ENCODE peak calls at places on chromosomes 5 and 9, in five cellular contexts. One of them, this sample, is unnamed.

GRCh38 chr5:55481293-55481900 is 53.4 kb downstream of the PLPP1 start:
- DNase-seq in HepG2: no peak
- DNase-seq in GM12878: no peak
- DNase-seq in K562: no peak
- DNase-seq in H1: no peak
- DNase-seq in this sample: no peak

GRCh38 chr5:179191506-179192184 is 131.5 kb downstream of the ZNF354C start:
- DNase-seq in GM12878: no peak
- DNase-seq in HepG2: no peak
- DNase-seq in H1: no peak
- DNase-seq in K562: no peak
- DNase-seq in this sample: no peak

GRCh38 chr9:36584626-36585460 is 12.1 kb downstream of the MELK start:
- DNase-seq in HepG2: no peak
- DNase-seq in H1: no peak
- DNase-seq in GM12878: no peak
- DNase-seq in K562: no peak
- DNase-seq in this sample: no peak

GRCh38 chr5:32403760-32404159 is 40.8 kb downstream of the ZFR start:
- DNase-seq in K562: no peak
- DNase-seq in H1: no peak
- DNase-seq in GM12878: no peak
- DNase-seq in HepG2: no peak
- DNase-seq in this sample: no peak

GRCh38 chr5:16808021-16808420 is 128.1 kb downstream of the MYO10 start:
- DNase-seq in GM12878: no peak
- DNase-seq in K562: no peak
- DNase-seq in HepG2: no peak
- DNase-seq in H1: no peak
- DNase-seq in this sample: no peak

GRCh38 chr9:135083241-135083810 is 4.1 kb upstream of the OLFM1 start:
- DNase-seq in H1: no peak
- DNase-seq in GM12878: no peak
- DNase-seq in HepG2: no peak
- DNase-seq in K562: no peak
- DNase-seq in this sample: no peak

GRCh38 chr5:150514708-150515211 is 6.8 kb downstream of the NDST1 start:
- DNase-seq in K562: no peak
- DNase-seq in HepG2: peak
- DNase-seq in H1: no peak
- DNase-seq in GM12878: no peak
- DNase-seq in this sample: no peak

GRCh38 chr9:18587988-18588387 is 114.0 kb downstream of the ADAMTSL1 start:
- DNase-seq in GM12878: no peak
- DNase-seq in HepG2: no peak
- DNase-seq in K562: no peak
- DNase-seq in H1: no peak
- DNase-seq in this sample: no peak

GRCh38 chr5:174418809-174419522 is 305.4 kb upstream of the MSX2 start:
- DNase-seq in GM12878: no peak
- DNase-seq in K562: no peak
- DNase-seq in H1: no peak
- DNase-seq in HepG2: peak
- DNase-seq in this sample: peak

GRCh38 chr5:174423538-174423937 is 300.8 kb upstream of the MSX2 start:
- DNase-seq in K562: no peak
- DNase-seq in HepG2: no peak
- DNase-seq in H1: no peak
- DNase-seq in GM12878: no peak
- DNase-seq in this sample: no peak

GRCh38 chr5:174421408-174421805 is 303.0 kb upstream of the MSX2 start:
- DNase-seq in H1: no peak
- DNase-seq in K562: no peak
- DNase-seq in HepG2: no peak
- DNase-seq in GM12878: no peak
- DNase-seq in this sample: no peak

GRCh38 chr5:174420651-174421407 is 303.6 kb upstream of the MSX2 start:
- DNase-seq in K562: no peak
- DNase-seq in H1: no peak
- DNase-seq in GM12878: no peak
- DNase-seq in HepG2: no peak
- DNase-seq in this sample: no peak

GRCh38 chr5:174419523-174420132 is 304.8 kb upstream of the MSX2 start:
- DNase-seq in K562: peak
- DNase-seq in HepG2: peak
- DNase-seq in H1: peak
- DNase-seq in GM12878: peak
- DNase-seq in this sample: peak
- H3K4me3 ChIP-seq in K562: no peak
- H3K4me3 ChIP-seq in HepG2: no peak
- H3K4me3 ChIP-seq in H1: peak
- H3K4me3 ChIP-seq in GM12878: no peak
- H3K4me3 ChIP-seq in this sample: peak

GRCh38 chr5:61329729-61330128 is 2.3 kb upstream of the ZSWIM6 start:
- DNase-seq in GM12878: no peak
- DNase-seq in HepG2: peak
- DNase-seq in K562: no peak
- DNase-seq in H1: no peak
- DNase-seq in this sample: no peak

GRCh38 chr5:61330341-61330878 is 1.6 kb upstream of the ZSWIM6 start:
- DNase-seq in K562: peak
- DNase-seq in H1: no peak
- DNase-seq in GM12878: no peak
- DNase-seq in HepG2: peak
- DNase-seq in this sample: no peak

GRCh38 chr5:61331407-61332368 is at the start of gene ZSWIM6:
- DNase-seq in HepG2: peak
- DNase-seq in K562: peak
- DNase-seq in H1: peak
- DNase-seq in GM12878: peak
- DNase-seq in this sample: peak

GRCh38 chr5:61332369-61332745 is 299 bp downstream of the ZSWIM6 start:
- DNase-seq in H1: no peak
- DNase-seq in K562: peak
- DNase-seq in HepG2: no peak
- DNase-seq in GM12878: no peak
- DNase-seq in this sample: no peak

DNA sequence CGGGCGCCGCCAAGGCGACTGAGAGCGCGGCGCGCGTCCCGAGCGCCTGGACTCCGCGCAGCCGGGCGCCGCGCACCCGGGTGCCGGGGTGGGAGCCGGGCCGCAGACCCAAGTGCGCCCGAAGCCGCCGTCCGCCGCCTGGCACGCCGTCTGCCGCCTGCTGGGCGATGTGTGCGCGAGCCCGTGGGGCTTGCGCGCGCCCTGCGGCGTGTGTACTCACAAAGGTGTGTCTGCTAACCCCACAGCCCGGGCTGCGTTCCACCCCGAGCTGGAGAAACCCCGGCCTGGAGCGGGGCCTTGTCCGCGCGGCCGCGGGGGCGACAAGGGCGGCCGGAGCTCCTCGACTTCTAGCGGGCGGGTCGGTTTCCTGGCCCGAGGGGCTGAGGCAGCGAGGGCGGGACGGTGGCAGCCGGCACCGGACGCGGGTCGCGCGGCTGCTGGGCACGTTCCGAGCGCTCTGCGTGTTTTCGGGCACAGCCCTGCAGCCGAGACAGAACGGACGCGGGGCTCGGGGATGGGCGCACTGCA is 1.1 kb upstream of the ZSWIM6 start:
- DNase-seq in HepG2: peak
- DNase-seq in K562: peak
- DNase-seq in GM12878: no peak
- DNase-seq in H1: no peak
- DNase-seq in this sample: no peak
- TF ChIP-seq ATF3 in HepG2: no peak
- TF ChIP-seq ATF3 in K562: no peak
- TF ChIP-seq ATF3 in GM12878: no peak
- TF ChIP-seq ATF3 in H1: no peak
- TF ChIP-seq ATF3 in this sample: no peak

GRCh38 chr5:82045526-82046267 is 73.9 kb downstream of the ATG10 start:
- DNase-seq in GM12878: no peak
- DNase-seq in H1: no peak
- DNase-seq in K562: no peak
- DNase-seq in HepG2: no peak
- DNase-seq in this sample: no peak
- TF ChIP-seq MAX in GM12878: no peak
- TF ChIP-seq MAX in H1: no peak
- TF ChIP-seq MAX in K562: no peak
- TF ChIP-seq MAX in HepG2: no peak
- TF ChIP-seq MAX in this sample: no peak

GRCh38 chr5:132257131-132258101 is at the start of gene PDLIM4:
- DNase-seq in K562: peak
- DNase-seq in GM12878: no peak
- DNase-seq in HepG2: no peak
- DNase-seq in H1: no peak
- DNase-seq in this sample: no peak
- H3K4me3 ChIP-seq in K562: peak
- H3K4me3 ChIP-seq in GM12878: no peak
- H3K4me3 ChIP-seq in HepG2: peak
- H3K4me3 ChIP-seq in H1: peak
- H3K4me3 ChIP-seq in this sample: no peak

GRCh38 chr9:126983767-126984166 is 69.2 kb downstream of the RALGPS1 start:
- DNase-seq in GM12878: no peak
- DNase-seq in HepG2: no peak
- DNase-seq in H1: no peak
- DNase-seq in K562: no peak
- DNase-seq in this sample: no peak

GRCh38 chr9:126985870-126986498 is 71.4 kb downstream of the RALGPS1 start:
- DNase-seq in GM12878: peak
- DNase-seq in K562: no peak
- DNase-seq in H1: no peak
- DNase-seq in HepG2: peak
- DNase-seq in this sample: peak

GRCh38 chr9:126988857-126989256 is 74.3 kb downstream of the RALGPS1 start:
- DNase-seq in GM12878: no peak
- DNase-seq in HepG2: no peak
- DNase-seq in H1: no peak
- DNase-seq in K562: no peak
- DNase-seq in this sample: no peak

GRCh38 chr9:126984969-126985368 is 70.4 kb downstream of the RALGPS1 start:
- DNase-seq in H1: no peak
- DNase-seq in K562: no peak
- DNase-seq in GM12878: no peak
- DNase-seq in HepG2: no peak
- DNase-seq in this sample: peak

DNA sequence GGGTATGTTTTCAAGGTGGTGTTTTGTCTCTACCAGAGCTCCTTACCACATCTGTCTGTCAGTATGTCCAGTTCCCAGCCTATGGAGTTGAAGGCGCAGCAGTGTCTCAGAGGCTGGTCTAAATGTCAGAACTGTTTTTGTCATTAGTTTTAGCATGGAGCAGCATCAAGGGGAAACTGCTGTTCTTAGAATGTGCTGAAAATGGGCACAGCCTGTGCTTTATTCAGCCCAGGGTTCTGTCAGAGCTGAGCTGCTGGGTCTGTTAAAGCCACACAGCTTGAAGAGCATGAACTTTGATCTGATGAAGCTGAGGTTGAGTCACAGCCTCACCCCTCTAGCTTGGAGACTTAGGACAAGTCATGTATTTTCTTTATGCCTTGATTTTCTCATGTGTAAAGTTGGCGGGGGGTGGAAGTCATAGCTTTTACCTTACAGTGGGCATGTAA is 71.9 kb downstream of the RALGPS1 start:
- DNase-seq in H1: no peak
- DNase-seq in GM12878: no peak
- DNase-seq in HepG2: peak
- DNase-seq in K562: no peak
- DNase-seq in this sample: peak
- TF ChIP-seq ATF3 in H1: no peak
- TF ChIP-seq ATF3 in GM12878: no peak
- TF ChIP-seq ATF3 in HepG2: no peak
- TF ChIP-seq ATF3 in K562: no peak
- TF ChIP-seq ATF3 in this sample: no peak

GRCh38 chr9:5041390-5042115 is 56.5 kb downstream of the JAK2 start:
- DNase-seq in HepG2: no peak
- DNase-seq in H1: no peak
- DNase-seq in K562: no peak
- DNase-seq in GM12878: no peak
- DNase-seq in this sample: no peak
- TF ChIP-seq MAX in HepG2: no peak
- TF ChIP-seq MAX in H1: no peak
- TF ChIP-seq MAX in K562: no peak
- TF ChIP-seq MAX in GM12878: no peak
- TF ChIP-seq MAX in this sample: no peak

GRCh38 chr9:137454506-137455360 is 4.4 kb downstream of the NSMF start:
- DNase-seq in K562: no peak
- DNase-seq in GM12878: no peak
- DNase-seq in H1: no peak
- DNase-seq in HepG2: peak
- DNase-seq in this sample: no peak
- H3K4me3 ChIP-seq in K562: peak
- H3K4me3 ChIP-seq in GM12878: peak
- H3K4me3 ChIP-seq in H1: peak
- H3K4me3 ChIP-seq in HepG2: peak
- H3K4me3 ChIP-seq in this sample: no peak

GRCh38 chr9:96020822-96021615 is 145.5 kb downstream of the ERCC6L2 start:
- DNase-seq in K562: no peak
- DNase-seq in HepG2: no peak
- DNase-seq in H1: no peak
- DNase-seq in GM12878: no peak
- DNase-seq in this sample: no peak
- TF ChIP-seq ATF3 in K562: no peak
- TF ChIP-seq ATF3 in HepG2: no peak
- TF ChIP-seq ATF3 in H1: no peak
- TF ChIP-seq ATF3 in GM12878: no peak
- TF ChIP-seq ATF3 in this sample: no peak

GRCh38 chr9:127712371-127712770 is 3.1 kb downstream of the PTRH1 start:
- DNase-seq in HepG2: no peak
- DNase-seq in H1: no peak
- DNase-seq in K562: no peak
- DNase-seq in GM12878: no peak
- DNase-seq in this sample: no peak
- TF ChIP-seq MAX in HepG2: no peak
- TF ChIP-seq MAX in H1: no peak
- TF ChIP-seq MAX in K562: no peak
- TF ChIP-seq MAX in GM12878: no peak
- TF ChIP-seq MAX in this sample: no peak

This sample was measured in HCT116.